ENCODE peak calls at places on chromosomes 2 and 18, in eight cellular contexts. Y is GM20000; P is CD4-positive, alpha-beta T cell; V is cardiac fibroblast; D is suprapubic skin; S is fibroblast of mammary gland; I is A673; O is foreskin fibroblast. Q is an unnamed sample.

GRCh38 chr2:237154050-237154638 is 68.5 kb downstream of the COPS8 start:
- DNase-seq in P (peak; percentile 50), Y (peak; percentile 69), V (peak; percentile 83), S (peak; percentile 82), D (no peak), I (peak; percentile 76), O (peak; percentile 59), Q (peak; percentile 75)

GRCh38 chr18:68429809-68430208 is 285.1 kb downstream of the TMX3 start:
- DNase-seq in I (no peak), V (no peak), D (no peak), P (no peak), Y (no peak), O (peak; percentile 55), S (peak; percentile 83), Q (no peak)

GRCh38 chr2:119323459-119323858 is 43.2 kb downstream of the C2orf76 start:
- DNase-seq in Y (no peak), D (no peak), V (no peak), S (no peak), O (no peak), P (no peak), I (no peak), Q (no peak)

GRCh38 chr2:160493227-160494028 is at the start of gene RBMS1:
- DNase-seq in V (peak; percentile 82), O (peak; percentile 38), I (peak; percentile 69), S (peak; percentile 44), D (peak; percentile 85), Y (peak; percentile 53), P (peak; percentile 57), Q (peak; percentile 57)

GRCh38 chr2:113212245-113213060 is 38.7 kb downstream of the PSD4 start:
- DNase-seq in O (no peak), I (peak; percentile 66), S (no peak), P (no peak), D (no peak), V (no peak), Y (no peak), Q (no peak)

GRCh38 chr2:56589820-56590219 is 406.0 kb downstream of the CCDC85A start:
- DNase-seq in S (no peak), P (no peak), V (no peak), O (no peak), I (peak; percentile 13), Y (no peak), D (no peak), Q (no peak)

GRCh38 chr2:222745836-222746559 is 74.5 kb downstream of the MOGAT1 start:
- DNase-seq in V (no peak), Y (no peak), P (no peak), O (no peak), I (no peak), S (no peak), D (no peak), Q (no peak)

GRCh38 chr2:86025976-86026743 is 79.5 kb downstream of the POLR1A start:
- DNase-seq in S (no peak), V (no peak), P (no peak), O (no peak), Y (no peak), I (no peak), D (no peak), Q (no peak)

GRCh38 chr2:143259368-143259958 is 130.2 kb downstream of the ARHGAP15 start:
- DNase-seq in D (no peak), O (peak; percentile 47), I (peak; percentile 84), S (peak; percentile 75), P (peak; percentile 66), Y (peak; percentile 29), V (peak; percentile 80), Q (peak; percentile 7)

GRCh38 chr2:241112592-241112991 is 10.5 kb upstream of the MTERF4 start:
- DNase-seq in O (no peak), V (no peak), S (no peak), D (peak; percentile 38), I (no peak), P (peak; percentile 45), Y (peak; percentile 55), Q (peak; percentile 68)

GRCh38 chr2:150142561-150142960 is 344.9 kb downstream of the RND3 start:
- DNase-seq in P (no peak), Y (no peak), D (no peak), O (peak; percentile 59), V (peak; percentile 44), S (peak; percentile 81), I (no peak), Q (no peak)

GRCh38 chr2:141942006-141942789 is 188.6 kb downstream of the LRP1B start:
- DNase-seq in I (peak; percentile 21), O (no peak), S (no peak), V (no peak), Y (no peak), D (no peak), P (no peak), Q (no peak)

GRCh38 chr2:74843371-74844298 is 9.7 kb downstream of the HK2 start:
- DNase-seq in Y (peak; percentile 56), D (no peak), S (peak; percentile 96), I (no peak), O (peak; percentile 82), P (no peak), V (peak; percentile 92), Q (peak; percentile 54)

GRCh38 chr2:140990416-140990815 is 1140.4 kb downstream of the LRP1B start:
- DNase-seq in Y (no peak), S (peak; percentile 92), O (peak; percentile 89), I (peak; percentile 10), P (no peak), V (peak; percentile 24), D (no peak), Q (no peak)

GRCh38 chr2:169716938-169717690 is 16.5 kb upstream of the KLHL23 start:
- DNase-seq in I (no peak), Y (no peak), O (no peak), S (peak; percentile 6), D (no peak), P (no peak), V (peak; percentile 48), Q (no peak)

GRCh38 chr2:221109552-221109951 is 462.6 kb downstream of the EPHA4 start:
- DNase-seq in I (no peak), O (no peak), V (no peak), D (no peak), P (no peak), Y (no peak), S (no peak), Q (no peak)

GRCh38 chr2:40346535-40347354 is 105.1 kb downstream of the SLC8A1 start:
- DNase-seq in Y (peak; percentile 9), P (no peak), O (no peak), I (no peak), D (no peak), V (peak; percentile 56), S (peak; percentile 68), Q (no peak)

GRCh38 chr2:19673213-19673791 is 228.5 kb downstream of the TTC32 start:
- DNase-seq in Y (no peak), I (peak; percentile 24), S (peak; percentile 80), P (no peak), O (no peak), D (no peak), V (peak; percentile 32), Q (no peak)

GRCh38 chr2:85457877-85458316 is 39.4 kb downstream of the SH2D6 start:
- DNase-seq in V (no peak), S (peak; percentile 71), O (no peak), I (no peak), D (no peak), Y (no peak), P (no peak), Q (no peak)

GRCh38 chr2:45180784-45181183 is 171.5 kb upstream of the SIX2 start:
- DNase-seq in O (no peak), P (no peak), S (peak; percentile 84), I (no peak), D (no peak), V (peak; percentile 86), Y (no peak), Q (no peak)

GRCh38 chr2:46705663-46706062 is 209.9 kb downstream of the MCFD2 start:
- DNase-seq in V (no peak), Y (no peak), D (no peak), I (no peak), S (no peak), P (no peak), O (no peak), Q (no peak)

GRCh38 chr2:215960825-215961224 is 52.5 kb downstream of the MREG start:
- DNase-seq in V (no peak), D (no peak), O (no peak), Y (no peak), I (no peak), S (no peak), P (no peak), Q (no peak)

GRCh38 chr2:42249887-42250286 is 80.7 kb downstream of the EML4 start:
- DNase-seq in S (no peak), O (no peak), P (no peak), Y (no peak), D (no peak), V (no peak), I (peak; percentile 85), Q (no peak)

GRCh38 chr2:199434555-199434954 is 23.2 kb downstream of the SATB2 start:
- DNase-seq in V (no peak), Y (no peak), I (no peak), S (no peak), D (no peak), O (no peak), P (no peak), Q (no peak)

GRCh38 chr2:206415618-206416243 is 27.6 kb upstream of the ADAM23 start:
- DNase-seq in O (no peak), Y (no peak), V (no peak), I (no peak), D (no peak), S (no peak), P (no peak), Q (no peak)

DNA sequence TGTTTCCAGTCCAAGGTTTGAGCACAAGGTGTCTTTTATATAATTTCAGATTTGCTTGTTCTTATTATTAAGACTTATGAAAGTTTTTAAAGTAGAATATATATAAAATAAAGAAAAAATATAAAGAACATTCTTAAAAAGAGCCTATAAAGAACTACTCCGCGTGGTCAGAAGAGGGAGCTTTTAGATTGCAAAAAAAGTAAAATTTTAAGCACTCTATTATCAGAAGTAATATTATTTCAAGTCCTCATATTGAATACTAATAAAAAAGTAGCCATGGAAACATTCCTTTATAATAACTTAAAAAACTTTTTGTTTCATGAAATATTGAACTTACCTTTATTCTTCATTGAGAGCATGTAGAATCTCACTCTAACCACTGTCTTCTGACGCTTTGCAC is 51.4 kb downstream of the LINC00305 start:
- DNase-seq in V (no peak), D (no peak), P (no peak), I (peak; percentile 12), Y (no peak), S (peak; percentile 1), O (no peak), Q (no peak)
- TF ChIP-seq CTCF in V (no peak), D (no peak), P (no peak), I (peak; percentile 57), Y (no peak), S (peak; percentile 18), O (no peak), Q (peak; percentile 17)

GRCh38 chr18:57077786-57078552 is 68.9 kb upstream of the BOD1L2 start:
- DNase-seq in O (no peak), D (no peak), S (no peak), Y (peak; percentile 80), V (no peak), I (no peak), P (no peak), Q (peak; percentile 80)
- TF ChIP-seq CTCF in O (no peak), D (no peak), S (no peak), Y (no peak), V (no peak), I (no peak), P (no peak), Q (peak; percentile 12)

GRCh38 chr2:53767405-53768232 is at the start of gene CHAC2:
- DNase-seq in P (peak; percentile 83), D (peak; percentile 92), S (peak; percentile 77), Y (peak; percentile 83), V (peak; percentile 79), O (peak; percentile 74), I (peak; percentile 92), Q (peak; percentile 86)
- TF ChIP-seq CTCF in P (peak; percentile 59), D (no peak), S (peak; percentile 25), Y (no peak), V (peak; percentile 61), O (peak; percentile 33), I (no peak), Q (no peak)

GRCh38 chr2:5691659-5692529 is at the start of gene SOX11:
- DNase-seq in P (no peak), I (peak; percentile 96), D (no peak), V (peak; percentile 70), Y (peak; percentile 47), O (peak; percentile 36), S (no peak), Q (no peak)
- TF ChIP-seq CTCF in P (no peak), I (peak; percentile 38), D (no peak), V (no peak), Y (no peak), O (no peak), S (no peak), Q (no peak)